ENCODE peak calls at places on chromosome 16, in eight cellular contexts. H, Z, B, O, K, F, E and W are unnamed samples.

GRCh38 chr16:73671102-73671501 is 623.2 kb upstream of the ZFHX3 start:
- DNase-seq in H (no peak), Z (no peak), B (no peak), O (no peak), K (no peak), F (no peak), E (no peak), W (no peak)

GRCh38 chr16:73890524-73891500 is 405.8 kb upstream of the PSMD7 start:
- DNase-seq in H (no peak), Z (no peak), B (peak), O (peak), K (peak), F (no peak), E (no peak), W (no peak)

GRCh38 chr16:12061336-12062055 is 85.0 kb downstream of the SNX29 start:
- DNase-seq in H (no peak), Z (peak), B (no peak), O (no peak), K (peak), F (no peak), E (no peak), W (peak)

GRCh38 chr16:79047337-79047736 is 553.2 kb downstream of the MAF start:
- DNase-seq in H (no peak), Z (peak), B (no peak), O (no peak), K (no peak), F (no peak), E (no peak), W (no peak)

GRCh38 chr16:3028716-3029319 is 5.0 kb downstream of the THOC6 start:
- DNase-seq in H (no peak), Z (no peak), B (no peak), O (no peak), K (no peak), F (no peak), E (no peak), W (no peak)

GRCh38 chr16:53085539-53086450 is 31.0 kb downstream of the CHD9 start:
- DNase-seq in H (no peak), Z (peak), B (no peak), O (no peak), K (no peak), F (peak), E (no peak), W (no peak)

GRCh38 chr16:77767211-77767610 is 21.2 kb upstream of the VAT1L start:
- DNase-seq in H (no peak), Z (no peak), B (no peak), O (no peak), K (no peak), F (no peak), E (no peak), W (no peak)

GRCh38 chr16:13919330-13919682 is 648 bp upstream of the ERCC4 start:
- DNase-seq in H (no peak), Z (peak), B (no peak), O (no peak), K (peak), F (peak), E (no peak), W (peak)

GRCh38 chr16:75109732-75110243 is 6.8 kb downstream of the LDHD start:
- DNase-seq in H (peak), Z (no peak), B (no peak), O (peak), K (no peak), F (no peak), E (peak), W (no peak)

GRCh38 chr16:88886915-88887521 is 20.6 kb upstream of the PABPN1L start:
- DNase-seq in H (peak), Z (no peak), B (no peak), O (peak), K (peak), F (peak), E (peak), W (no peak)

GRCh38 chr16:56551796-56552738 is 12.8 kb upstream of the MT4 start:
- DNase-seq in H (no peak), Z (no peak), B (no peak), O (peak), K (no peak), F (no peak), E (no peak), W (no peak)

GRCh38 chr16:19898924-19899604 is 14.4 kb upstream of the GPRC5B start:
- DNase-seq in H (no peak), Z (peak), B (peak), O (peak), K (peak), F (peak), E (no peak), W (peak)

GRCh38 chr16:86740817-86741799 is 162.8 kb downstream of the FOXL1 start:
- DNase-seq in H (peak), Z (peak), B (peak), O (no peak), K (peak), F (peak), E (peak), W (peak)

GRCh38 chr16:10640934-10641333 is 53.8 kb downstream of the TEKT5 start:
- DNase-seq in H (no peak), Z (no peak), B (no peak), O (no peak), K (no peak), F (no peak), E (no peak), W (no peak)

GRCh38 chr16:55476625-55477533 is 2.1 kb upstream of the MMP2 start:
- DNase-seq in H (peak), Z (no peak), B (no peak), O (no peak), K (no peak), F (no peak), E (peak), W (no peak)

GRCh38 chr16:23807028-23807427 is 28.8 kb upstream of the PRKCB start:
- DNase-seq in H (no peak), Z (no peak), B (no peak), O (no peak), K (no peak), F (no peak), E (peak), W (no peak)

GRCh38 chr16:53129281-53130192 is 74.7 kb downstream of the CHD9 start:
- DNase-seq in H (no peak), Z (peak), B (peak), O (no peak), K (peak), F (no peak), E (no peak), W (peak)

GRCh38 chr16:69191136-69191535 is 4.2 kb downstream of the SNTB2 start:
- DNase-seq in H (no peak), Z (no peak), B (no peak), O (no peak), K (no peak), F (no peak), E (no peak), W (no peak)

GRCh38 chr16:57670206-57670605 is 2.1 kb downstream of the ADGRG3 start:
- DNase-seq in H (no peak), Z (no peak), B (no peak), O (no peak), K (no peak), F (no peak), E (no peak), W (no peak)

GRCh38 chr16:67088551-67088950 is 21.2 kb upstream of the PHAF1 start:
- DNase-seq in H (no peak), Z (no peak), B (no peak), O (no peak), K (no peak), F (no peak), E (no peak), W (no peak)

GRCh38 chr16:84613408-84614071 is 4.3 kb downstream of the COTL1 start:
- DNase-seq in H (no peak), Z (no peak), B (no peak), O (no peak), K (no peak), F (no peak), E (no peak), W (no peak)
- H3K4me3 ChIP-seq in H (no peak), Z (no peak), B (no peak), O (no peak), K (no peak), F (no peak), E (no peak), W (no peak)

GRCh38 chr16:813916-814412 is 13.4 kb upstream of the GNG13 start:
- DNase-seq in H (no peak), Z (no peak), B (no peak), O (no peak), K (no peak), F (no peak), E (no peak), W (no peak)
- TF ChIP-seq CTCF in H (no peak), Z (no peak), B (no peak), O (no peak), K (no peak), F (no peak), E (no peak), W (no peak)

GRCh38 chr16:27549607-27549856 is 181 bp downstream of the GTF3C1 start:
- DNase-seq in H (no peak), Z (no peak), B (no peak), O (no peak), K (no peak), F (no peak), E (no peak), W (no peak)

GRCh38 chr16:27549857-27550581 is at the start of the genes GTF3C1 and KATNIP:
- DNase-seq in H (peak), Z (peak), B (peak), O (peak), K (peak), F (peak), E (peak), W (peak)

GRCh38 chr16:27550582-27550920 is 607 bp downstream of the KATNIP start:
- DNase-seq in H (no peak), Z (no peak), B (no peak), O (no peak), K (no peak), F (no peak), E (no peak), W (no peak)

GRCh38 chr16:27547851-27548250 is 1.9 kb downstream of the GTF3C1 start:
- DNase-seq in H (no peak), Z (no peak), B (no peak), O (no peak), K (no peak), F (no peak), E (no peak), W (no peak)

GRCh38 chr16:27551046-27551445 is 1.1 kb downstream of the KATNIP start:
- DNase-seq in H (no peak), Z (no peak), B (no peak), O (no peak), K (no peak), F (no peak), E (no peak), W (no peak)
- H3K4me3 ChIP-seq in H (no peak), Z (no peak), B (peak), O (no peak), K (no peak), F (peak), E (peak), W (peak)

GRCh38 chr16:4538386-4539235 is at the start of gene CDIP1:
- DNase-seq in H (peak), Z (peak), B (peak), O (peak), K (peak), F (peak), E (peak), W (peak)
- TF ChIP-seq CTCF in H (no peak), Z (peak), B (peak), O (peak), K (no peak), F (no peak), E (no peak), W (no peak)

GRCh38 chr16:30805370-30806169 is 18.6 kb upstream of the ZNF629 start:
- DNase-seq in H (peak), Z (peak), B (peak), O (peak), K (peak), F (peak), E (peak), W (no peak)
- H3K4me3 ChIP-seq in H (peak), Z (peak), B (peak), O (peak), K (peak), F (peak), E (peak), W (peak)

GRCh38 chr16:80948886-80949502 is 57.7 kb downstream of the CMC2 start:
- DNase-seq in H (peak), Z (no peak), B (no peak), O (peak), K (peak), F (no peak), E (peak), W (no peak)
- TF ChIP-seq CTCF in H (peak), Z (peak), B (peak), O (peak), K (peak), F (peak), E (peak), W (peak)